ENCODE peak calls at places on chromosome 11, in nine cellular contexts. B is kidney glomerular epithelial cell; D is SW 1271; E is HS-5; G is left ventricle myocardium inferior; I is brain microvascular endothelial cell; Z is H9; K is NCI-H1105; P is activated CD8-positive, alpha-beta memory T cell treated with anti-CD3 and anti-CD28 coated beads for 24 hours. H is an unnamed sample.

GRCh38 chr11:69298778-69299461 is 5.0 kb downstream of the MYEOV start:
- DNase-seq in B (no peak), D (peak; percentile 80), E (peak; percentile 51), G (no peak), I (no peak), Z (no peak), K (no peak), P (no peak), H (no peak)

GRCh38 chr11:26418391-26418790 is 86.5 kb downstream of the ANO3 start:
- DNase-seq in B (no peak), D (no peak), E (no peak), G (no peak), I (no peak), Z (no peak), K (no peak), P (no peak), H (no peak)

GRCh38 chr11:96132437-96132836 is 208.5 kb upstream of the MTMR2 start:
- DNase-seq in B (no peak), D (no peak), E (no peak), G (no peak), I (no peak), Z (no peak), K (no peak), P (no peak), H (no peak)

GRCh38 chr11:75430692-75431532 is 2.1 kb downstream of the KLHL35 start:
- DNase-seq in B (no peak), D (no peak), E (no peak), G (no peak), I (no peak), Z (no peak), K (no peak), P (no peak), H (no peak)

GRCh38 chr11:44083433-44083832 is 12.0 kb upstream of the EXT2 start:
- DNase-seq in B (no peak), D (no peak), E (no peak), G (no peak), I (no peak), Z (no peak), K (no peak), P (no peak), H (no peak)

GRCh38 chr11:70501026-70501901 is 102.9 kb downstream of the CTTN start:
- DNase-seq in B (no peak), D (no peak), E (no peak), G (peak; percentile 57), I (no peak), Z (no peak), K (no peak), P (no peak), H (no peak)

GRCh38 chr11:10117709-10118341 is 176.2 kb downstream of the SBF2 start:
- DNase-seq in B (peak; percentile 18), D (no peak), E (peak; percentile 65), G (no peak), I (no peak), Z (no peak), K (no peak), P (no peak), H (no peak)

GRCh38 chr11:31387379-31387778 is 17.7 kb downstream of the DNAJC24 start:
- DNase-seq in B (no peak), D (no peak), E (no peak), G (no peak), I (no peak), Z (no peak), K (no peak), P (no peak), H (no peak)

H was measured in NCI-H2227 treated with DMSO at 0.1 percent for 48 hours.